ENCODE peak calls at places on chromosome 14, in ten cellular contexts. V is stomach; B is Right ventricle myocardium superior; Y is RCC 7860; K is NCI-H1092; T is NCI-H1694; O is iPS-NIHi11; D is GM23338; S is effector memory CD4-positive, alpha-beta T cell; E is NCI-H345. Z is an unnamed sample.

GRCh38 chr14:104082807-104083206 is 2.7 kb upstream of the ASPG start:
- DNase-seq in D (no peak), V (peak; percentile 85), O (no peak), Y (no peak), K (no peak), B (peak; percentile 70), S (no peak), E (peak; percentile 19), T (peak; percentile 34), Z (no peak)

GRCh38 chr14:76782885-76783566 is 21.8 kb downstream of the VASH1 start:
- DNase-seq in B (no peak), O (no peak), T (no peak), V (no peak), S (no peak), D (no peak), E (no peak), Y (no peak), K (no peak), Z (no peak)

GRCh38 chr14:69039287-69039628 is 60.2 kb upstream of the ACTN1 start:
- DNase-seq in E (no peak), Y (peak; percentile 78), B (no peak), D (no peak), S (no peak), O (no peak), T (no peak), K (no peak), V (no peak), Z (no peak)

GRCh38 chr14:97688626-97689336 is 891.6 kb downstream of the VRK1 start:
- DNase-seq in Y (no peak), O (no peak), S (no peak), T (no peak), V (no peak), B (no peak), K (no peak), D (no peak), E (no peak), Z (no peak)

GRCh38 chr14:101201535-101202125 is 298.1 kb upstream of the RTL1 start:
- DNase-seq in K (no peak), Y (no peak), S (no peak), B (no peak), T (no peak), D (no peak), E (no peak), O (no peak), V (peak; percentile 19), Z (no peak)

GRCh38 chr14:61296151-61296550 is 15.0 kb upstream of the TMEM30B start:
- DNase-seq in B (no peak), V (no peak), K (no peak), Y (no peak), T (no peak), D (no peak), O (no peak), E (no peak), S (no peak), Z (peak; percentile 15)

GRCh38 chr14:96368534-96368933 is 5.2 kb downstream of the GSKIP start:
- DNase-seq in E (no peak), Y (no peak), V (no peak), O (no peak), B (no peak), S (no peak), K (no peak), T (no peak), D (peak; percentile 43), Z (no peak)

GRCh38 chr14:64340560-64341196 is 46.5 kb upstream of the ESR2 start:
- DNase-seq in O (no peak), T (no peak), S (no peak), Y (no peak), B (no peak), V (no peak), E (no peak), D (peak; percentile 44), K (no peak), Z (no peak)

GRCh38 chr14:76918751-76919421 is 92.7 kb downstream of the LRRC74A start:
- DNase-seq in V (peak; percentile 97), S (no peak), T (peak; percentile 84), E (peak; percentile 47), B (peak; percentile 96), D (peak; percentile 75), O (peak; percentile 73), K (peak; percentile 28), Y (peak; percentile 90), Z (peak; percentile 87)

GRCh38 chr14:105860615-105861580 is 334.5 kb downstream of the TMEM121 start:
- DNase-seq in D (no peak), B (peak; percentile 22), O (no peak), S (no peak), V (peak; percentile 25), E (no peak), T (no peak), K (no peak), Y (no peak), Z (no peak)

GRCh38 chr14:75982724-75983358 is 1.0 kb upstream of the TGFB3 start:
- DNase-seq in K (no peak), Y (no peak), E (peak; percentile 67), D (no peak), B (peak; percentile 88), T (peak; percentile 54), O (no peak), V (no peak), S (no peak), Z (peak; percentile 34)

GRCh38 chr14:77498120-77498979 is at the start of gene ISM2:
- DNase-seq in Y (no peak), T (peak; percentile 33), E (peak; percentile 55), S (peak; percentile 6), B (no peak), O (peak; percentile 87), D (peak; percentile 78), V (peak; percentile 42), K (peak; percentile 48), Z (peak; percentile 69)

GRCh38 chr14:71410578-71411279 is 503.5 kb downstream of the PCNX1 start:
- DNase-seq in T (no peak), V (no peak), K (no peak), B (no peak), Y (no peak), D (peak; percentile 23), S (no peak), O (no peak), E (no peak), Z (no peak)

GRCh38 chr14:80213602-80214001 is 2.3 kb upstream of the DIO2 start:
- DNase-seq in O (peak; percentile 67), S (no peak), T (peak; percentile 48), Y (peak; percentile 25), D (peak; percentile 86), V (peak; percentile 41), E (peak; percentile 9), K (no peak), B (no peak), Z (peak; percentile 36)

GRCh38 chr14:33569844-33570716 is 380.8 kb downstream of the EGLN3 start:
- DNase-seq in K (no peak), S (no peak), D (no peak), O (no peak), Y (no peak), V (no peak), B (no peak), E (no peak), T (no peak), Z (no peak)

GRCh38 chr14:105086833-105087307 is 21.6 kb upstream of the GPR132 start:
- DNase-seq in T (peak; percentile 69), K (no peak), V (peak; percentile 78), E (peak; percentile 85), O (peak; percentile 92), B (peak; percentile 91), D (peak; percentile 93), Y (peak; percentile 55), S (peak; percentile 67), Z (peak; percentile 82)

GRCh38 chr14:77139540-77140342 is 1.9 kb downstream of the ZDHHC22 start:
- DNase-seq in K (peak; percentile 17), D (peak; percentile 95), O (peak; percentile 88), S (no peak), E (peak; percentile 71), V (no peak), B (no peak), Y (no peak), T (peak; percentile 78), Z (peak; percentile 61)

Z was measured in NCI-H524.